ENCODE peak calls at places on chromosomes 6 and 20, in ten cellular contexts. B is AG08396; S is sciatic nerve; X is naive thymus-derived CD4-positive, alpha-beta T cell; Z is choroid plexus epithelial cell; Y is MM.1S; N is Kasumi-1; R is Right ventricle myocardium superior; I is epithelial cell of esophagus; E is activated naive CD4-positive, alpha-beta T cell treated with anti-CD3 and anti-CD28 coated beads for 36 hours. H is an unnamed sample.

GRCh38 chr6:83853178-83853967 is at the start of gene RIPPLY2:
- DNase-seq in B (peak), N (no peak), X (no peak), E (no peak), R (peak), I (peak), Z (peak), S (peak), Y (no peak), H (peak)

GRCh38 chr6:108118359-108118724 is 43.8 kb upstream of the OSTM1 start:
- DNase-seq in X (no peak), R (no peak), Y (no peak), I (no peak), N (no peak), S (no peak), B (no peak), Z (no peak), E (no peak), H (no peak)

GRCh38 chr6:140462495-140463311 is 1088.3 kb upstream of the CITED2 start:
- DNase-seq in S (no peak), X (no peak), R (no peak), B (no peak), I (peak), E (no peak), Z (peak), N (no peak), Y (no peak), H (no peak)

GRCh38 chr6:11248974-11249761 is 16.7 kb upstream of the NEDD9 start:
- DNase-seq in B (no peak), X (no peak), Z (no peak), Y (no peak), S (no peak), I (no peak), E (no peak), R (no peak), N (no peak), H (no peak)

GRCh38 chr6:127576874-127577273 is at the start of gene C6orf58:
- DNase-seq in Z (no peak), S (no peak), I (no peak), E (no peak), Y (no peak), R (no peak), N (no peak), X (no peak), B (no peak), H (no peak)

GRCh38 chr20:24289737-24290481 is 179.5 kb upstream of the SYNDIG1 start:
- DNase-seq in Z (peak), E (peak), R (no peak), I (no peak), Y (no peak), B (no peak), X (peak), N (peak), S (no peak), H (peak)

GRCh38 chr6:141123084-141123483 is 1009.6 kb upstream of the GJE1 start:
- DNase-seq in N (no peak), S (no peak), B (no peak), I (no peak), R (no peak), X (no peak), E (no peak), Y (no peak), Z (no peak), H (no peak)

GRCh38 chr6:110874880-110875547 is 429 bp downstream of the AMD1 start:
- DNase-seq in Z (no peak), I (no peak), X (no peak), N (no peak), E (peak), B (peak), Y (peak), R (peak), S (peak), H (peak)

GRCh38 chr6:41687501-41688175 is 47.8 kb downstream of the TFEB start:
- DNase-seq in R (peak), Y (no peak), X (no peak), I (peak), Z (no peak), N (no peak), S (no peak), B (no peak), E (no peak), H (no peak)

GRCh38 chr20:19786311-19786710 is 28.3 kb downstream of the RIN2 start:
- DNase-seq in R (peak), Z (peak), N (no peak), I (peak), Y (no peak), B (peak), E (no peak), X (no peak), S (no peak), H (no peak)

GRCh38 chr6:136405410-136406029 is 115.9 kb upstream of the BCLAF1 start:
- DNase-seq in B (no peak), I (no peak), N (peak), X (no peak), Z (peak), E (no peak), S (no peak), R (no peak), Y (no peak), H (no peak)

GRCh38 chr6:41698350-41698781 is 37.0 kb downstream of the TFEB start:
- DNase-seq in Y (no peak), E (no peak), S (no peak), B (peak), I (no peak), R (peak), X (no peak), N (no peak), Z (peak), H (no peak)

GRCh38 chr6:36616888-36617521 is 22.8 kb downstream of the SRSF3 start:
- DNase-seq in E (no peak), B (no peak), N (no peak), X (no peak), Y (peak), S (peak), I (peak), Z (no peak), R (peak), H (no peak)

GRCh38 chr20:45873409-45874116 is 7.5 kb upstream of the ZSWIM1 start:
- DNase-seq in B (no peak), S (no peak), E (no peak), X (no peak), Y (no peak), Z (no peak), N (no peak), I (peak), R (no peak), H (no peak)

GRCh38 chr20:36527331-36528125 is 13.8 kb upstream of the MYL9 start:
- DNase-seq in Z (no peak), Y (no peak), B (peak), E (no peak), R (no peak), S (peak), I (no peak), N (no peak), X (no peak), H (no peak)

GRCh38 chr20:12203981-12204380 is 286.3 kb downstream of the BTBD3 start:
- DNase-seq in E (no peak), N (no peak), R (no peak), B (no peak), Z (no peak), X (no peak), S (no peak), Y (peak), I (no peak), H (no peak)

GRCh38 chr20:59485576-59486250 is 118.6 kb upstream of the PHACTR3 start:
- DNase-seq in S (no peak), Y (no peak), E (no peak), Z (no peak), R (no peak), N (no peak), X (no peak), B (no peak), I (no peak), H (no peak)

GRCh38 chr6:115717062-115717461 is 343.6 kb downstream of the FRK start:
- DNase-seq in Z (no peak), N (no peak), E (no peak), X (no peak), S (no peak), R (no peak), Y (no peak), I (no peak), B (no peak), H (no peak)

GRCh38 chr6:17932362-17932852 is 55.0 kb downstream of the KIF13A start:
- DNase-seq in Z (peak), B (peak), X (no peak), Y (no peak), R (peak), N (no peak), E (no peak), S (no peak), I (peak), H (no peak)

GRCh38 chr6:4607026-4607704 is 169.0 kb upstream of the CDYL start:
- DNase-seq in B (peak), Z (peak), Y (no peak), I (peak), S (peak), X (no peak), N (no peak), R (no peak), E (no peak), H (no peak)

GRCh38 chr20:22796465-22797077 is 212.2 kb upstream of the FOXA2 start:
- DNase-seq in N (no peak), E (no peak), Y (no peak), B (peak), R (no peak), Z (peak), X (no peak), S (no peak), I (no peak), H (no peak)

GRCh38 chr20:57627972-57628650 is 7.9 kb upstream of the ZBP1 start:
- DNase-seq in N (peak), B (no peak), R (peak), I (peak), Y (peak), E (peak), Z (peak), X (peak), S (peak), H (peak)

GRCh38 chr6:160793652-160794051 is 91.6 kb downstream of the PLG start:
- DNase-seq in E (no peak), Z (no peak), S (no peak), X (no peak), Y (no peak), B (no peak), I (no peak), R (no peak), N (no peak), H (no peak)

GRCh38 chr6:117008618-117009017 is 131.6 kb downstream of the RFX6 start:
- DNase-seq in Y (peak), S (no peak), E (no peak), B (no peak), N (no peak), Z (no peak), R (no peak), I (no peak), X (no peak), H (no peak)

GRCh38 chr6:22236626-22237414 is 60.0 kb downstream of the PRL start:
- DNase-seq in S (no peak), Y (no peak), B (peak), E (no peak), Z (peak), R (no peak), I (peak), X (no peak), N (no peak), H (no peak)

GRCh38 chr6:138086573-138087196 is 20.5 kb downstream of the PERP start:
- DNase-seq in R (no peak), B (no peak), S (no peak), I (peak), Y (no peak), E (no peak), Z (peak), N (no peak), X (no peak), H (no peak)

GRCh38 chr20:4896971-4897497 is 104.3 kb downstream of the SLC23A2 start:
- DNase-seq in R (no peak), Z (no peak), N (no peak), E (peak), X (no peak), B (no peak), Y (peak), I (peak), S (no peak), H (peak)

GRCh38 chr6:83307849-83308248 is 114.7 kb downstream of the RWDD2A start:
- DNase-seq in B (no peak), S (no peak), I (no peak), Y (no peak), X (no peak), E (no peak), R (no peak), N (no peak), Z (no peak), H (no peak)

GRCh38 chr6:47484616-47485015 is 7.0 kb downstream of the CD2AP start:
- DNase-seq in R (no peak), I (peak), X (no peak), N (no peak), S (no peak), B (peak), E (no peak), Z (peak), Y (no peak), H (no peak)

GRCh38 chr20:14055127-14055742 is 59.9 kb downstream of the MACROD2 start:
- DNase-seq in R (no peak), Y (peak), N (peak), B (peak), I (peak), X (peak), Z (peak), S (no peak), E (peak), H (peak)

GRCh38 chr6:104714796-104715195 is 144.9 kb downstream of the HACE1 start:
- DNase-seq in R (no peak), S (no peak), B (no peak), E (no peak), I (no peak), X (no peak), N (no peak), Z (no peak), Y (no peak), H (no peak)

GRCh38 chr6:140446241-140446640 is 1071.8 kb upstream of the CITED2 start:
- DNase-seq in S (no peak), B (no peak), X (no peak), Y (no peak), I (no peak), E (no peak), R (no peak), N (no peak), Z (no peak), H (no peak)

GRCh38 chr6:159168536-159169192 is 536 bp upstream of the FNDC1 start:
- DNase-seq in S (peak), B (peak), Y (no peak), N (no peak), Z (no peak), X (no peak), R (peak), I (no peak), E (peak), H (no peak)